ENCODE peak calls at places on chromosomes 6 and 20, in six cellular contexts. W is body of pancreas, Y is kidney tubule cell, F is HEK293T, N is iPS-NIHi11, X is lower leg skin. B is an unnamed sample.

GRCh38 chr20:53865905-53866786 is 204.2 kb downstream of the BCAS1 start:
- DNase-seq in W (peak; percentile 72), Y (peak; percentile 80), F (no peak), N (no peak), X (peak; percentile 28), B (no peak)

GRCh38 chr6:134217110-134217509 is 100.8 kb downstream of the SGK1 start:
- DNase-seq in W (no peak), Y (peak; percentile 77), F (no peak), N (no peak), X (no peak), B (no peak)

GRCh38 chr6:143901885-143902708 is 37.8 kb downstream of the ZC2HC1B start:
- DNase-seq in W (no peak), Y (no peak), F (no peak), N (no peak), X (peak; percentile 29), B (no peak)

GRCh38 chr6:14401181-14401745 is 283.7 kb downstream of the CD83 start:
- DNase-seq in W (no peak), Y (peak; percentile 68), F (no peak), N (no peak), X (no peak), B (no peak)

GRCh38 chr20:52972965-52973819 is 1.0 kb downstream of the TSHZ2 start:
- DNase-seq in W (peak; percentile 28), Y (no peak), F (peak; percentile 42), N (peak; percentile 47), X (no peak), B (peak; percentile 27)

GRCh38 chr6:15384901-15385300 is 139.0 kb downstream of the JARID2 start:
- DNase-seq in W (no peak), Y (no peak), F (no peak), N (no peak), X (no peak), B (no peak)

GRCh38 chr6:26555505-26556262 is 17.5 kb downstream of the HMGN4 start:
- DNase-seq in W (no peak), Y (peak; percentile 28), F (no peak), N (no peak), X (no peak), B (no peak)

GRCh38 chr6:17986656-17987575 is 519 bp downstream of the KIF13A start:
- DNase-seq in W (peak; percentile 61), Y (peak; percentile 63), F (peak; percentile 51), N (peak; percentile 74), X (peak; percentile 57), B (peak; percentile 41)

GRCh38 chr20:44064501-44065400 is 122.2 kb downstream of the JPH2 start:
- DNase-seq in W (no peak), Y (no peak), F (no peak), N (no peak), X (peak; percentile 3), B (no peak)

GRCh38 chr6:31568537-31568961 is 3.5 kb upstream of the LTA start:
- DNase-seq in W (no peak), Y (no peak), F (no peak), N (no peak), X (no peak), B (peak; percentile 79)

GRCh38 chr6:166423781-166424180 is 41.0 kb upstream of the MPC1 start:
- DNase-seq in W (no peak), Y (no peak), F (no peak), N (no peak), X (no peak), B (no peak)

GRCh38 chr6:78526432-78526831 is 340.9 kb upstream of the IRAK1BP1 start:
- DNase-seq in W (no peak), Y (no peak), F (no peak), N (no peak), X (no peak), B (no peak)

GRCh38 chr6:167781066-167781767 is 45.5 kb upstream of the AFDN start:
- DNase-seq in W (no peak), Y (peak; percentile 21), F (no peak), N (no peak), X (no peak), B (no peak)

GRCh38 chr6:68746376-68746775 is 111.3 kb downstream of the ADGRB3 start:
- DNase-seq in W (no peak), Y (no peak), F (no peak), N (no peak), X (no peak), B (no peak)

GRCh38 chr20:40666336-40666735 is 22.7 kb downstream of the MAFB start:
- DNase-seq in W (no peak), Y (no peak), F (no peak), N (no peak), X (no peak), B (no peak)

GRCh38 chr6:34513628-34514027 is 42.5 kb downstream of the SPDEF start:
- DNase-seq in W (no peak), Y (no peak), F (no peak), N (no peak), X (no peak), B (no peak)

GRCh38 chr20:50244352-50245149 is 53.9 kb downstream of the CEBPB start:
- DNase-seq in W (peak; percentile 78), Y (peak; percentile 69), F (no peak), N (no peak), X (no peak), B (no peak)

B was measured in germinal center.